ENCODE peak calls at places on chromosomes 13 and 19, in four cellular contexts. One of them, this sample, is unnamed.

GRCh38 chr13:50365300-50365682 is 350.0 kb downstream of the KCNRG start:
- DNase-seq in gastrocnemius medialis: no peak
- DNase-seq in heart left ventricle: no peak
- DNase-seq in breast epithelium: no peak
- DNase-seq in this sample: no peak

GRCh38 chr19:13005861-13006370 is 10.6 kb downstream of the NFIX start:
- DNase-seq in breast epithelium: no peak
- DNase-seq in heart left ventricle: no peak
- DNase-seq in gastrocnemius medialis: no peak
- DNase-seq in this sample: no peak

GRCh38 chr13:108961542-108962125 is 332.2 kb downstream of the MYO16 start:
- DNase-seq in breast epithelium: no peak
- DNase-seq in gastrocnemius medialis: no peak
- DNase-seq in heart left ventricle: no peak
- DNase-seq in this sample: no peak

GRCh38 chr13:24038405-24038804 is 122.1 kb upstream of the SPATA13 start:
- DNase-seq in gastrocnemius medialis: no peak
- DNase-seq in breast epithelium: no peak
- DNase-seq in heart left ventricle: no peak
- DNase-seq in this sample: no peak

GRCh38 chr13:23844132-23844531 is 45.1 kb downstream of the MIPEP start:
- DNase-seq in heart left ventricle: no peak
- DNase-seq in breast epithelium: no peak
- DNase-seq in gastrocnemius medialis: no peak
- DNase-seq in this sample: no peak

GRCh38 chr13:95896302-95896701 is 156.9 kb downstream of the UGGT2 start:
- DNase-seq in gastrocnemius medialis: no peak
- DNase-seq in heart left ventricle: no peak
- DNase-seq in breast epithelium: no peak
- DNase-seq in this sample: no peak

GRCh38 chr19:290539-291521 is at the start of gene PLPP2:
- DNase-seq in gastrocnemius medialis: no peak
- DNase-seq in breast epithelium: peak; percentile 90
- DNase-seq in heart left ventricle: no peak
- DNase-seq in this sample: no peak

GRCh38 chr13:46520188-46520587 is 32.8 kb upstream of the LRCH1 start:
- DNase-seq in breast epithelium: no peak
- DNase-seq in gastrocnemius medialis: no peak
- DNase-seq in heart left ventricle: no peak
- DNase-seq in this sample: no peak

GRCh38 chr19:31408460-31409124 is 59.4 kb upstream of the TSHZ3 start:
- DNase-seq in heart left ventricle: peak; percentile 40
- DNase-seq in gastrocnemius medialis: no peak
- DNase-seq in breast epithelium: no peak
- DNase-seq in this sample: no peak

GRCh38 chr19:15536350-15536749 is 28.0 kb downstream of the CYP4F22 start:
- DNase-seq in heart left ventricle: no peak
- DNase-seq in breast epithelium: no peak
- DNase-seq in gastrocnemius medialis: no peak
- DNase-seq in this sample: no peak

GRCh38 chr13:21849323-21849722 is 178.4 kb downstream of the FGF9 start:
- DNase-seq in heart left ventricle: no peak
- DNase-seq in gastrocnemius medialis: no peak
- DNase-seq in breast epithelium: no peak
- DNase-seq in this sample: no peak

GRCh38 chr13:110132178-110132975 is 174.6 kb downstream of the COL4A1 start:
- DNase-seq in heart left ventricle: no peak
- DNase-seq in breast epithelium: no peak
- DNase-seq in gastrocnemius medialis: no peak
- DNase-seq in this sample: no peak

GRCh38 chr19:15702590-15702930 is 25.3 kb upstream of the OR10H2 start:
- DNase-seq in gastrocnemius medialis: peak; percentile 40
- DNase-seq in breast epithelium: peak; percentile 69
- DNase-seq in heart left ventricle: peak; percentile 92
- DNase-seq in this sample: no peak

GRCh38 chr19:35533201-35533821 is at the start of gene GAPDHS:
- DNase-seq in breast epithelium: no peak
- DNase-seq in heart left ventricle: no peak
- DNase-seq in gastrocnemius medialis: no peak
- DNase-seq in this sample: no peak

GRCh38 chr19:15640294-15640903 is at the start of gene CYP4F3:
- DNase-seq in gastrocnemius medialis: no peak
- DNase-seq in heart left ventricle: peak; percentile 77
- DNase-seq in breast epithelium: peak; percentile 79
- DNase-seq in this sample: peak; percentile 96

GRCh38 chr19:24033962-24034342 is 53.0 kb upstream of the ZNF254 start:
- DNase-seq in gastrocnemius medialis: peak; percentile 5
- DNase-seq in heart left ventricle: peak; percentile 60
- DNase-seq in breast epithelium: peak; percentile 58
- DNase-seq in this sample: no peak

GRCh38 chr19:52086481-52086880 is 9.1 kb downstream of the ZNF841 start:
- DNase-seq in breast epithelium: no peak
- DNase-seq in gastrocnemius medialis: no peak
- DNase-seq in heart left ventricle: no peak
- DNase-seq in this sample: no peak

GRCh38 chr13:96652506-96652905 is 341.8 kb downstream of the OXGR1 start:
- DNase-seq in gastrocnemius medialis: no peak
- DNase-seq in heart left ventricle: no peak
- DNase-seq in breast epithelium: no peak
- DNase-seq in this sample: no peak

GRCh38 chr13:70098669-70099068 is 9.0 kb upstream of the ATXN8OS start:
- DNase-seq in heart left ventricle: no peak
- DNase-seq in gastrocnemius medialis: no peak
- DNase-seq in breast epithelium: no peak
- DNase-seq in this sample: no peak

GRCh38 chr19:32287811-32288227 is 57.6 kb upstream of the ZNF507 start:
- DNase-seq in breast epithelium: no peak
- DNase-seq in heart left ventricle: peak; percentile 80
- DNase-seq in gastrocnemius medialis: peak; percentile 18
- DNase-seq in this sample: no peak

GRCh38 chr19:47093841-47094240 is 19.7 kb downstream of the ZC3H4 start:
- DNase-seq in gastrocnemius medialis: no peak
- DNase-seq in breast epithelium: no peak
- DNase-seq in heart left ventricle: no peak
- DNase-seq in this sample: no peak

GRCh38 chr13:24032252-24032651 is 128.3 kb upstream of the SPATA13 start:
- DNase-seq in gastrocnemius medialis: no peak
- DNase-seq in breast epithelium: no peak
- DNase-seq in heart left ventricle: no peak
- DNase-seq in this sample: no peak

GRCh38 chr13:73092831-73093230 is 34.0 kb downstream of the KLF5 start:
- DNase-seq in breast epithelium: no peak
- DNase-seq in gastrocnemius medialis: no peak
- DNase-seq in heart left ventricle: no peak
- DNase-seq in this sample: no peak

GRCh38 chr19:30310806-30311121 is 61.4 kb upstream of the ZNF536 start:
- DNase-seq in heart left ventricle: no peak
- DNase-seq in breast epithelium: no peak
- DNase-seq in gastrocnemius medialis: no peak
- DNase-seq in this sample: no peak

GRCh38 chr13:28819046-28819747 is 942 bp upstream of the MTUS2 start:
- DNase-seq in gastrocnemius medialis: no peak
- DNase-seq in breast epithelium: no peak
- DNase-seq in heart left ventricle: peak; percentile 29
- DNase-seq in this sample: no peak
- TF ChIP-seq CTCF in gastrocnemius medialis: no peak
- TF ChIP-seq CTCF in breast epithelium: no peak
- TF ChIP-seq CTCF in heart left ventricle: no peak
- TF ChIP-seq CTCF in this sample: no peak

DNA sequence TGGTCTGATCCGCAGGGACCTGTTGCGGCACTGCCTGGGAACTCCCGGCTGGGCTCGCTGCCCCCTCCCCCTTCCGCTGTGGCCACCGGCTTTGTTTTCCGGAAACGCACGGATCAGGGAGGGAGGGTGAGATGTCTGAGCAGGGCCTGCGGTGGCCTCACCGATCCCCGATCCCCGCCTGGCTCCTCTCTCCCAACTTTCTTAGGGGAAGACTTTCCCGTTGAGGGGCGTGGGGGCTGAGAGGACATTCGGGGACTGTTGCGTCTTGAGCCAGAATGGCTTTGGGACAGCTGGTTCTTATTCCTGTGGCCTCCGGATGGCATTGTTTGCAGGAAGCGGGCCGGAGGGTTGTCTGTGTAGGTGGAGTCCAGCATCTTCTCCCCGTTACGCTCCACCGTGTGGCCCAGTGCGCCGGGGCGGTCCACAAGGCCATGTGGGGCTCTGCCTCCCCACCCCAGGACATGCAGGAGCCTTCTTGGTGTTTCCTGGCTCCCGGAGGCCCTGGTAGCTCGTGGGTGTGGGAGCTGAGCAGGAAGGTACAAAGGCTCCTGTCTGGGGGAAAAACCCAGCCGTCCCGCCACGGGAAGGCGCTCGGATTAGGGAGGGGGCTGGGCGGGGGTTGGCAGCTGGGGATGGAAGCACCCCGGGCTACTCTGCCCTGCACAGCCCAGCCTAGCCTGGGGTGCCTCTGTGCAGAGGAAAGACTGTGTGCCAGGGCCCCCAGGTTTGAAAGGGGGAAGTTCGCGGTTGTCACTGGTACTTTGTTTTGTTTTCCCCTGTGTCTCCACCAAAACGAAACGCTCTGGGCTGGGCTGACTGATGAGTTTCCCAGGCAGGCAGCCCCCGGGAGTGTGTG is 1.3 kb downstream of the CSNK1G2 start:
- DNase-seq in heart left ventricle: peak; percentile 71
- DNase-seq in breast epithelium: peak; percentile 81
- DNase-seq in gastrocnemius medialis: peak; percentile 50
- DNase-seq in this sample: no peak
- TF ChIP-seq POLR2A in heart left ventricle: no peak
- TF ChIP-seq POLR2A in breast epithelium: no peak
- TF ChIP-seq POLR2A in gastrocnemius medialis: peak; percentile 43
- TF ChIP-seq POLR2A in this sample: peak; percentile 21

GRCh38 chr13:79779061-79779460 is 298.1 kb downstream of the NDFIP2 start:
- DNase-seq in gastrocnemius medialis: no peak
- DNase-seq in breast epithelium: no peak
- DNase-seq in heart left ventricle: no peak
- DNase-seq in this sample: no peak

GRCh38 chr13:79779761-79780160 is 298.8 kb downstream of the NDFIP2 start:
- DNase-seq in heart left ventricle: peak; percentile 34
- DNase-seq in breast epithelium: no peak
- DNase-seq in gastrocnemius medialis: peak; percentile 29
- DNase-seq in this sample: no peak

GRCh38 chr13:79782541-79783216 is 301.7 kb downstream of the NDFIP2 start:
- DNase-seq in breast epithelium: no peak
- DNase-seq in heart left ventricle: peak; percentile 88
- DNase-seq in gastrocnemius medialis: no peak
- DNase-seq in this sample: no peak

GRCh38 chr13:79781829-79782540 is 301.0 kb downstream of the NDFIP2 start:
- DNase-seq in breast epithelium: no peak
- DNase-seq in gastrocnemius medialis: no peak
- DNase-seq in heart left ventricle: no peak
- DNase-seq in this sample: no peak

DNA sequence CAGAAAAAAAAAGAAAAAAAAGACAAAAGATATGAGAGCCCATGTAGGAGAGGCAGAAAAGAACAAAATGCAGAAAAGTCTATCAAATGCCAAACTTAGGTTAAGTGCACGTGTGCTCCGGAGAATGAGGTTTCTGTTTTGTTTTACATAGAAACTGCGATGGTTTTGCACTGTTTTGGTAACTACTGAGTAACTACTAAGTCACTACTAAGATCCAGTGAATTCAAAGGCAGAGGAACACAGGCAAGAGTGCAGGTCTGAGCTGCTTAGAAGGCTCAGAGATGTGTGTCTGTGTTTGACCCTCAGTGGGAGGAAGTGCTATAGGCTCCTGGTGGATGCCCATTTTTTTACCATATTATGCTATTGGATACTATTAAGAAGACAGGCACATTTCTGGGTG is 299.3 kb downstream of the NDFIP2 start:
- DNase-seq in breast epithelium: no peak
- DNase-seq in heart left ventricle: no peak
- DNase-seq in gastrocnemius medialis: no peak
- DNase-seq in this sample: no peak
- H3K4me1 ChIP-seq in breast epithelium: no peaks in the 10 kb centered on the region
- H3K4me1 ChIP-seq in heart left ventricle: peaks cover 41% of the 10 kb centered on the region
- H3K4me1 ChIP-seq in gastrocnemius medialis: peaks cover 4% of the 10 kb centered on the region
- H3K4me1 ChIP-seq in this sample: no peaks in the 10 kb centered on the region

GRCh38 chr19:50025794-50026549 is at the start of gene ZNF473:
- DNase-seq in gastrocnemius medialis: peak; percentile 90
- DNase-seq in breast epithelium: peak; percentile 93
- DNase-seq in heart left ventricle: peak; percentile 96
- DNase-seq in this sample: no peak

GRCh38 chr19:50026550-50026906 is 723 bp downstream of the ZNF473 start:
- DNase-seq in heart left ventricle: no peak
- DNase-seq in breast epithelium: no peak
- DNase-seq in gastrocnemius medialis: no peak
- DNase-seq in this sample: no peak

GRCh38 chr19:50022823-50023222 is 2.3 kb downstream of the VRK3 start:
- DNase-seq in heart left ventricle: no peak
- DNase-seq in breast epithelium: no peak
- DNase-seq in gastrocnemius medialis: no peak
- DNase-seq in this sample: no peak

GRCh38 chr19:50024719-50025021 is 502 bp downstream of the VRK3 start:
- DNase-seq in gastrocnemius medialis: no peak
- DNase-seq in heart left ventricle: no peak
- DNase-seq in breast epithelium: no peak
- DNase-seq in this sample: no peak

DNA sequence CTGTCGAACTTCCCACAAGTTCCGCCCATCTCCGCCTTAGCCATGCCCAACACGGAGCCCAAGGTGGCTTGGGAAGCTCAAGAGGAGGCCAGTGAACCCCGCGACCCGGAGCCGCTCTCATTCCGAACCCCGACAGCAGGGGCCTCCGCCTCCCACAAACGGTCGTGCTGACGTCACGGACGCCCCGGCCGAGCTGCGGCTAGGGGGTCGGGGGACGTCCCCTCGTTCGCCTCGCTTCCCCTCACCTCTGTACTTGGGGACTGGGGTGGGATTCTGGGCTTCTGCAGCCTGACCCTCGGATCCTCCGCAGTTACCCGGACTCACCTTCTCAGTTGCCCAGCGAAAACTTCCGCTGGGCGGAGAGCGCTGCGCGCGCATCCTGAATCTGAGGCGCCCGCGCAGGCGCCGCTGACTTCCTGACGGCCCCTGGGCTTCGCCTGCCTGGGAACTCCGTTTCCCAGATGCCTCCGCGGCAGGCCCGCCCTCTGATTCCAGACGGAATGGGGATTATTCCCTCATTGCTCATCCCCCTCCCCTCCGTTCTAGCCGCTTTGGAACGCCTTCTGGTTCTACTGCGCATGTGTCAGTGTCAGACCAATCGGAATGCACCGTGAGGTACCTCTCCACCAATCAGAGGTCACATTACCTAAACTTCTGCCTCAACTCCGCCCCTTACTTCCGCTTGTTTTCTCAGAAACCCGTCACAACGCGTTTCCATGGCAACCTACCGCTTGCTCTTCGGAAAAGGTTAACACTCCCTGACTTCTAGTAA is at the start of gene VRK3:
- DNase-seq in breast epithelium: peak; percentile 98
- DNase-seq in gastrocnemius medialis: peak; percentile 99
- DNase-seq in heart left ventricle: peak; percentile 99
- DNase-seq in this sample: peak; percentile 100
- TF ChIP-seq CTCF in breast epithelium: peak; percentile 25
- TF ChIP-seq CTCF in gastrocnemius medialis: no peak
- TF ChIP-seq CTCF in heart left ventricle: no peak
- TF ChIP-seq CTCF in this sample: peak; percentile 1

This sample was measured in vagina.